ENCODE peak calls at places on chromosomes 13 and 19, in eight cellular contexts. M, W, G, V, C, B, L and A are unnamed samples.

GRCh38 chr19:7445104-7445503 is 43.7 kb downstream of the PEX11G start:
- DNase-seq in G (no peak), V (no peak), B (no peak), L (no peak), W (no peak), C (no peak), M (no peak), A (no peak)

GRCh38 chr19:38210458-38210987 is 13.5 kb downstream of the DPF1 start:
- DNase-seq in C (peak), L (peak), B (no peak), M (no peak), V (no peak), G (peak), W (peak), A (no peak)

GRCh38 chr13:67223742-67224141 is 6.4 kb downstream of the PCDH9 start:
- DNase-seq in L (no peak), W (no peak), V (no peak), B (no peak), C (no peak), G (no peak), M (no peak), A (no peak)

GRCh38 chr13:25490236-25490635 is 118.5 kb downstream of the ATP8A2 start:
- DNase-seq in M (no peak), B (no peak), W (no peak), C (no peak), V (no peak), G (no peak), L (no peak), A (peak)

GRCh38 chr19:16035601-16036297 is 40.5 kb upstream of the TPM4 start:
- DNase-seq in B (no peak), G (no peak), C (no peak), L (no peak), M (no peak), W (no peak), V (no peak), A (no peak)

GRCh38 chr19:57302020-57302465 is 18.2 kb upstream of the ZNF543 start:
- DNase-seq in B (no peak), L (peak), C (no peak), G (peak), W (no peak), M (no peak), V (peak), A (peak)

GRCh38 chr13:112510002-112510780 is 77.8 kb downstream of the TUBGCP3 start:
- DNase-seq in M (no peak), B (no peak), V (peak), L (peak), W (peak), G (no peak), C (peak), A (no peak)

GRCh38 chr13:60572003-60572792 is 175.2 kb downstream of the TDRD3 start:
- DNase-seq in M (no peak), C (no peak), G (no peak), W (peak), B (no peak), L (no peak), V (peak), A (no peak)

GRCh38 chr13:113822956-113823744 is 40.7 kb downstream of the GAS6 start:
- DNase-seq in B (no peak), L (no peak), C (no peak), M (no peak), W (no peak), V (no peak), G (no peak), A (no peak)

GRCh38 chr19:16153582-16154336 is 10.3 kb downstream of the HSH2D start:
- DNase-seq in L (no peak), B (no peak), C (no peak), V (no peak), M (no peak), G (no peak), W (peak), A (no peak)

GRCh38 chr19:12774588-12775555 is at the start of gene HOOK2:
- DNase-seq in C (no peak), W (peak), M (peak), V (no peak), L (peak), B (no peak), G (no peak), A (peak)

GRCh38 chr13:51523082-51523518 is 61.2 kb upstream of the WDFY2 start:
- DNase-seq in B (no peak), L (no peak), G (peak), C (no peak), M (no peak), V (peak), W (no peak), A (no peak)

GRCh38 chr13:113767366-113767765 is 8.3 kb downstream of the TMEM255B start:
- DNase-seq in C (no peak), M (no peak), L (no peak), W (no peak), V (no peak), G (no peak), B (no peak), A (no peak)

GRCh38 chr13:98466634-98467236 is 110.2 kb downstream of the STK24 start:
- DNase-seq in M (no peak), W (peak), G (no peak), C (no peak), V (peak), L (no peak), B (no peak), A (no peak)

GRCh38 chr13:102877285-102877684 is 31.5 kb downstream of the ERCC5 start:
- DNase-seq in B (no peak), M (no peak), G (no peak), V (no peak), W (no peak), L (no peak), C (no peak), A (no peak)

GRCh38 chr13:35388456-35388855 is 88.0 kb downstream of the MAB21L1 start:
- DNase-seq in V (no peak), C (no peak), M (no peak), W (no peak), G (no peak), L (no peak), B (no peak), A (no peak)

GRCh38 chr19:17944301-17944700 is 11.5 kb downstream of the CCDC124 start:
- DNase-seq in G (peak), C (no peak), B (no peak), M (no peak), L (no peak), W (no peak), V (peak), A (no peak)

GRCh38 chr19:51687791-51688664 is 5.1 kb upstream of the SPACA6 start:
- DNase-seq in W (peak), M (no peak), L (peak), C (no peak), V (peak), B (no peak), G (peak), A (no peak)